ENCODE peak calls at places on chromosomes 16 and 17, in eight cellular contexts. W, S, D, A, R, F, H and X are unnamed samples.

GRCh38 chr16:77951788-77952187 is 70.6 kb upstream of the CLEC3A start:
- DNase-seq in R (no peak), H (peak; percentile 30), S (peak; percentile 50), W (no peak), D (no peak), F (peak; percentile 21), A (no peak), X (no peak)

GRCh38 chr17:69637399-69638165 is 223.1 kb downstream of the MAP2K6 start:
- DNase-seq in W (no peak), S (no peak), H (no peak), R (no peak), D (no peak), F (no peak), A (no peak), X (no peak)

GRCh38 chr16:84349852-84350565 is 18.3 kb upstream of the ATP2C2 start:
- DNase-seq in R (no peak), H (no peak), S (no peak), F (no peak), A (no peak), W (no peak), D (peak; percentile 74), X (no peak)

GRCh38 chr17:49269356-49269755 is 38.8 kb upstream of the PHOSPHO1 start:
- DNase-seq in D (no peak), W (no peak), H (no peak), F (no peak), A (no peak), R (no peak), S (no peak), X (no peak)

GRCh38 chr17:72119963-72120877 is 600 bp upstream of the SOX9 start:
- DNase-seq in D (peak; percentile 53), R (peak; percentile 52), W (no peak), S (peak; percentile 79), H (no peak), A (peak; percentile 76), F (no peak), X (peak; percentile 68)

GRCh38 chr17:77568540-77568939 is 390.0 kb upstream of the TNRC6C start:
- DNase-seq in A (no peak), R (no peak), S (no peak), W (no peak), F (no peak), H (no peak), D (no peak), X (no peak)

GRCh38 chr16:70688266-70688742 is 2.5 kb upstream of the MTSS2 start:
- DNase-seq in W (peak; percentile 85), R (peak; percentile 57), H (no peak), D (peak; percentile 57), A (no peak), F (no peak), S (no peak), X (peak; percentile 92)

GRCh38 chr17:4229627-4230026 is 34.2 kb downstream of the ANKFY1 start:
- DNase-seq in S (no peak), F (no peak), W (peak; percentile 55), H (no peak), R (no peak), D (peak; percentile 33), A (peak; percentile 76), X (peak; percentile 87)

GRCh38 chr16:21167360-21167759 is 8.9 kb downstream of the LDAF1 start:
- DNase-seq in H (no peak), S (no peak), F (no peak), A (no peak), R (no peak), W (no peak), D (no peak), X (no peak)

GRCh38 chr16:10609410-10609774 is 29.0 kb upstream of the EMP2 start:
- DNase-seq in D (no peak), W (no peak), R (no peak), H (no peak), F (no peak), S (no peak), A (no peak), X (no peak)

GRCh38 chr17:45413498-45413923 is 19.2 kb downstream of the ARHGAP27 start:
- DNase-seq in F (no peak), S (peak; percentile 57), H (no peak), D (peak; percentile 92), W (no peak), R (peak; percentile 67), A (no peak), X (peak; percentile 79)

GRCh38 chr17:79473111-79473835 is 137.6 kb downstream of the RBFOX3 start:
- DNase-seq in S (peak; percentile 39), R (no peak), A (no peak), H (peak; percentile 86), F (no peak), D (no peak), W (no peak), X (no peak)

GRCh38 chr17:42413464-42414040 is 9.5 kb downstream of the CAVIN1 start:
- DNase-seq in D (no peak), W (no peak), H (no peak), S (no peak), R (no peak), F (no peak), A (no peak), X (no peak)

GRCh38 chr16:65604771-65605170 is 482.9 kb upstream of the CDH11 start:
- DNase-seq in R (no peak), S (no peak), H (no peak), W (no peak), D (no peak), A (no peak), F (no peak), X (no peak)

GRCh38 chr17:42274812-42275526 is 1.2 kb downstream of the STAT5B start:
- DNase-seq in H (no peak), W (no peak), D (no peak), R (no peak), A (no peak), S (no peak), F (no peak), X (peak; percentile 28)

GRCh38 chr17:17516315-17516930 is 20.2 kb upstream of the RASD1 start:
- DNase-seq in S (no peak), F (no peak), H (no peak), R (no peak), D (no peak), A (no peak), W (no peak), X (no peak)

GRCh38 chr16:10828851-10829331 is 10.3 kb upstream of the TVP23A start:
- DNase-seq in S (no peak), A (peak; percentile 93), F (no peak), H (no peak), R (peak; percentile 97), W (peak; percentile 91), D (peak; percentile 86), X (peak; percentile 96)

GRCh38 chr16:30658731-30659506 is 688 bp downstream of the FBRS start:
- DNase-seq in H (peak; percentile 79), S (peak; percentile 96), A (peak; percentile 91), W (peak; percentile 85), R (peak; percentile 73), F (peak; percentile 90), D (no peak), X (peak; percentile 94)

GRCh38 chr17:72117748-72118587 is 2.9 kb upstream of the SOX9 start:
- DNase-seq in H (no peak), S (no peak), D (peak; percentile 29), A (no peak), F (no peak), W (no peak), R (no peak), X (no peak)

GRCh38 chr17:30476726-30477082 is 504 bp upstream of the GOSR1 start:
- DNase-seq in D (no peak), W (no peak), A (no peak), H (peak; percentile 43), S (peak; percentile 9), R (no peak), F (no peak), X (no peak)

DNA sequence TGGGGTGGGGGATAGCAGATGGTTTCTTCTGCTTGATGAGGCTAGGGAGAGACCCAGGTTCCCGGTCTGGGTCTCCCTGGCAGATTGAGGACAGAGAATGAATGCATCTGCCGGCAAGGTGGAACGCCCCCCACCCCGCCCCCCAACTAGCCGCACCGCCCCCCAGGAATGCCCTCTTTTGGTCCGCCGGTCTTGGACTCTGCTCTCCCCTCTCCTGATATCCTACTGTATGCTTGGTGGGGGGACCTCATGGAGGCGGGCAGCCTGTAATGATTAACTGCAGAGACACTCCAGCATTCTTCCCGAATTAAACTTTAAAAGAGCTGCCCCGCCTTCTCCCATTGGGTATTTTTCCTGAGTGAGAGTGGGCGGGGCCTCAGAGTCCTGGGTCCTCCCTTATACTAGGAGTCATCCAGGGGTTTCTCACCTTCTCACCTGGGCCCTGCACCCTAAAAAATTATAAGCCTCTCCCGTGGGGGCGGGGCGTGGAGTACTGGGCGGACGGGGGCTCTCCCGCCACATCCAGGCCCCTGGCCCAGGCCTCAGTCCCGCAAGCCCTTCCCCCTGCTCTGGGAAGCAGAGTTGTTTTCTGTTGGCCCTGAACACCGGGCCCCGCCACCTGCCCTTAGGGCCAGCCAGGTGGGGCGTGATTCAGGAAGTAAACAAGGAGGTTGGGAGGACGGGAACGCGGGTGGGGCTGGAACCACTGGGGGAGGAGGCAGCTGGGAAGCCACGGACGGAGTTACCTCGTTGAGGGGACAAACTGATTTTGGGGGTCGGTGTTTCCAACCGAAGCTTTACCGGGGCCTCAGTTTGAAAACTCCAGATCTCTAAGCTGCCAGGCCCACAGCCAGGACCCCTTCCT is 1.5 kb downstream of the GRB7 start:
- DNase-seq in D (peak; percentile 91), S (peak; percentile 100), W (no peak), H (peak; percentile 54), R (peak; percentile 89), A (peak; percentile 89), F (no peak), X (no peak)
- TF ChIP-seq POLR2A in D (peak; percentile 67), S (peak; percentile 72), W (no peak), H (no peak), R (no peak), A (no peak), F (no peak), X (no peak)

GRCh38 chr17:68403122-68403521 is 54.2 kb downstream of the WIPI1 start:
- DNase-seq in W (no peak), A (peak; percentile 53), H (no peak), D (no peak), F (no peak), S (no peak), R (no peak), X (peak; percentile 39)
- H3K36me3 ChIP-seq in W (no peaks in the 10 kb centered on the region), A (no peaks in the 10 kb centered on the region), H (no peaks in the 10 kb centered on the region), D (no peaks in the 10 kb centered on the region), F (no peaks in the 10 kb centered on the region), S (no peaks in the 10 kb centered on the region), R (no peaks in the 10 kb centered on the region), X (no peaks in the 10 kb centered on the region)

GRCh38 chr16:68512742-68513141 is 26.3 kb upstream of the ZFP90 start:
- DNase-seq in H (no peak), S (no peak), D (no peak), A (no peak), R (no peak), F (no peak), W (no peak), X (no peak)
- TF ChIP-seq EP300 in H (no peak), S (no peak), D (no peak), A (no peak), R (no peak), F (no peak), W (no peak), X (no peak)

DNA sequence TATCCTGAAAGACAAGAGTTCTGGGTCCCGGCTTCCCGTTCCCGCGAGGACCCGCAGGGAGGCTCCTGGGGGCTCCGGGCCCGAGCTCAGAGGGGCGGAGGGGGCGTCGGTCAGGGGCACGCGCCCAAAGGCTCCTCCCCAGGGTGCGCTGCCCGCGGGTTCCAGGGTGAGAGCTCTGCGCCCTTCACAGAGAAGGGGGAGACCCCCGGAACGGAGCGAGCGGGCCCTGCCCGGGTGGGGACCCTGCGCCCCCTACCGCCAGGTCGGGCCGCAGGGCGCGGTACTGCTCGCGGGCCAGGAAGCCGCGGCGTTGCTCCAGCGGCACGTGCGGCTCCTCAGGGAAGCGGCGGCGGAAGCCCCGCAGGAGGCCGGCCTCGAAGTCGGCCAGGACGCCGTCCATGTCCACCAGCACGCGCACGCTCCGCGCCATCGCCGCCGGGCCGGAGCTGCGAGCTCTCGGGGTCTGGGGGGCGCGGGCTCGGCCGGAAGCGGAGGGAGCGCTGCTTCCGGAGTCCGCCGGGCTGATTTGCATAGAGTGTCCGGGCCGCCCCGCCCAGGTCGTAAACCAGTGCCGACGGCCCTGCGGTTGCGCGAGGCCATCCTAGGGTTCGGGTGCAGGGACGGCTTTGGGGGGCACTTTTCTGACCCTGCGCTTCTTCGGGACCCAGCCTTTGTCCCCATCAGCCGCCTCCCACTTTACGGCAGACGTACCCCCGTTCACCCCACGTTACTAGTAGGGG is at the start of gene NT5C:
- DNase-seq in H (peak; percentile 88), D (peak; percentile 90), W (peak; percentile 82), R (peak; percentile 82), A (peak; percentile 82), S (peak; percentile 79), F (no peak), X (peak; percentile 91)
- TF ChIP-seq POLR2A in H (peak; percentile 83), D (peak; percentile 71), W (peak; percentile 69), R (no peak), A (no peak), S (peak; percentile 94), F (peak; percentile 96), X (no peak)